ENCODE peak calls at places on chromosome 7, in four cellular contexts. X is IMR-90, Z is mesenchymal stem cell, M is H1. R is an unnamed sample.

GRCh38 chr7:116777613-116778380 is 84.6 kb upstream of the CAPZA2 start:
- DNase-seq in X (peak), Z (no peak), M (no peak), R (no peak)

GRCh38 chr7:42237162-42237821 is at the start of gene GLI3:
- DNase-seq in X (peak), Z (peak), M (peak), R (peak)

GRCh38 chr7:85178531-85179298 is 8.1 kb downstream of the SEMA3D start:
- DNase-seq in X (no peak), Z (no peak), M (no peak), R (no peak)

GRCh38 chr7:49398730-49399129 is 374.7 kb upstream of the VWC2 start:
- DNase-seq in X (no peak), Z (no peak), M (no peak), R (no peak)

GRCh38 chr7:157013602-157014549 is 3.4 kb upstream of the MNX1 start:
- DNase-seq in X (no peak), Z (no peak), M (peak), R (peak)

GRCh38 chr7:43612128-43612527 is 29.2 kb downstream of the STK17A start:
- DNase-seq in X (peak), Z (peak), M (no peak), R (no peak)

GRCh38 chr7:80230327-80230726 is 95.7 kb downstream of the GNAI1 start:
- DNase-seq in X (peak), Z (peak), M (no peak), R (no peak)

GRCh38 chr7:101880536-101881443 is 63.4 kb downstream of the CUX1 start:
- DNase-seq in X (peak), Z (peak), M (no peak), R (no peak)

GRCh38 chr7:81608748-81609382 is 161.0 kb downstream of the HGF start:
- DNase-seq in X (peak), Z (no peak), M (no peak), R (no peak)

GRCh38 chr7:36602975-36603887 is 121.1 kb downstream of the AOAH start:
- DNase-seq in X (no peak), Z (no peak), M (no peak), R (no peak)

GRCh38 chr7:135842446-135843175 is 94.0 kb upstream of the FAM180A start:
- DNase-seq in X (no peak), Z (peak), M (no peak), R (no peak)

GRCh38 chr7:20484366-20484765 is 131.1 kb upstream of the ABCB5 start:
- DNase-seq in X (no peak), Z (no peak), M (no peak), R (no peak)

GRCh38 chr7:24821045-24821853 is 64.0 kb upstream of the GSDME start:
- DNase-seq in X (peak), Z (peak), M (no peak), R (no peak)

GRCh38 chr7:65800890-65801341 is 72.0 kb upstream of the VKORC1L1 start:
- DNase-seq in X (no peak), Z (no peak), M (no peak), R (no peak)

GRCh38 chr7:22934473-22935065 is 79.4 kb downstream of the HYCC1 start:
- DNase-seq in X (peak), Z (peak), M (no peak), R (no peak)

DNA sequence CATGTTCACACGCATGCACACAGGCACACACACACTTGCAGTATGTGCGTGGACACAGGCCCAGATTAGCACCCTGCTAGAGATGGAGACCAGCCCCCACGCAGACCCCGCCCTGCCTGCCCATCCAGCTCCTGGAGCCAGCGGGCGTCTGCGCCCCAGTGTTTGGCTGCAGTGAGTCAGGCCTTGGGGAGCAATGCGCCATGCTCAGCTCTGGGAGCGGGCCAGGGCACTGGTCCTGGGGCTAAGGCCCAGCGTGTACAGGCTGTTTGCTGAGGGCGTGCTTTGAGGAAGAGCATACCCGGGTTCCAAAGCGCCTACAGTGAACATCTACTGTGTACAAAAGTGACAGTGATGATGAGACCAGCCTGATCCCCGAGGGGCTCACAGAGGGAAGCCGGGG is 16.0 kb upstream of the ELFN1 start:
- DNase-seq in X (no peak), Z (no peak), M (no peak), R (no peak)
- H3K23ac ChIP-seq in X (no peak), Z (no peak), M (no peak), R (no peak)

GRCh38 chr7:29120955-29121354 is 25.4 kb downstream of the CPVL start:
- DNase-seq in X (no peak), Z (no peak), M (no peak), R (no peak)

GRCh38 chr7:29122081-29122480 is 24.3 kb downstream of the CPVL start:
- DNase-seq in X (no peak), Z (no peak), M (no peak), R (no peak)

GRCh38 chr7:29122750-29123149 is 23.6 kb downstream of the CPVL start:
- DNase-seq in X (no peak), Z (no peak), M (no peak), R (no peak)

GRCh38 chr7:29126804-29127203 is 19.5 kb downstream of the CPVL start:
- DNase-seq in X (no peak), Z (no peak), M (no peak), R (no peak)

DNA sequence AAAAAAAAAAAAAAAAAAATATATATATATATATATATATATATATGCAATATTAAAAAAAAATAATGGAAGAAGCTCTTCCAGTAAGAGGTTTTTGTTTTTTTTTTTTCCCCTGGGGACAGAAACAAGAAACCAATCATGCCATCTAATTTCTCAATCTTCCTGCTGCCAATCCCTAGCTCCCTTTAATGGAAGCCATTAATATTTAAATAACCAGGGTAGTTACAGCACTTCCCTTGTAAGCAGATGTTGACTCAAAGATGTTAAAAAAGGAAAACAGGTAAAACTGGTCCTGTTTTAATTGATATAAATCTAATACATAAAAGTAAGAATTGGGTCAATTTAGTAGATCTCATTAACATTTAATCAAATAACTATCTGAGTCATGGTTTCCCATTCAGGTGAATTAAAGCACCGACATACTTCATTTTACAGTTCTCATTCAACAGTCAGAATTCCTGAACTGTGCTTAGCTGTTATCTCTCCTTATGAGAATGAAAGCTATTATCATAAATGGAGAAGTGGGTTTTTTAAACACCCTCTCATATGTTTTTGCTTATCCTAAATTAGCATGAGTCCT is 22.6 kb downstream of the CPVL start:
- DNase-seq in X (no peak), Z (no peak), M (no peak), R (no peak)
- H3K23ac ChIP-seq in X (no peak), Z (no peak), M (no peak), R (no peak)

GRCh38 chr7:69968969-69969368 is 370.7 kb downstream of the AUTS2 start:
- DNase-seq in X (no peak), Z (no peak), M (no peak), R (no peak)
- H3K23ac ChIP-seq in X (no peak), Z (no peak), M (no peak), R (no peak)

DNA sequence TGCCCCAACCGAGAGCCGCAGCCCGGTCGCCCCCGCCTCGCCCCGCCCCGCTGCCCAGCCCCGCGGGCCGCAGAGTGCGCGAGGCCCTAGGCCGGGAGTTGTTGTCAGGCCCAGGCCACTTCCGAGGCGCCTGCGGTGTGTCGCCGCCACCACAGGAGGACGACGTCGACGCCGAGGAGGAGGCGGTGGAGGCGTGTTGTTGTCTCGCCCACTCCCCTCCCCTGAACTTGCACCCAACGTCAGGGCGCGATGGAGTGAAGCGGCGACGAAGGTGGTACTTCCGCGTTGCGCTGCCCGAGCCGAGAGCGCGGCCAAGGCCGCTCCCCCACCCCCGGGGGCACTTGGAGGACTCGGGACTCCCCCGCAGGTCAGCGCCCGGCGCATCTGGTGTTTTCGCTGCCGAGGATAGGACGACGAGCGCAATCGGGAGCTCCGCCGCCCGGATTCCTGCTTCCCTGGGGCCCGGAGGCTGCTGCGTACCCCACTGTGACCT is at the start of gene CDK13:
- DNase-seq in X (peak), Z (peak), M (no peak), R (peak)
- H3K23ac ChIP-seq in X (peak), Z (peak), M (no peak), R (peak)

DNA sequence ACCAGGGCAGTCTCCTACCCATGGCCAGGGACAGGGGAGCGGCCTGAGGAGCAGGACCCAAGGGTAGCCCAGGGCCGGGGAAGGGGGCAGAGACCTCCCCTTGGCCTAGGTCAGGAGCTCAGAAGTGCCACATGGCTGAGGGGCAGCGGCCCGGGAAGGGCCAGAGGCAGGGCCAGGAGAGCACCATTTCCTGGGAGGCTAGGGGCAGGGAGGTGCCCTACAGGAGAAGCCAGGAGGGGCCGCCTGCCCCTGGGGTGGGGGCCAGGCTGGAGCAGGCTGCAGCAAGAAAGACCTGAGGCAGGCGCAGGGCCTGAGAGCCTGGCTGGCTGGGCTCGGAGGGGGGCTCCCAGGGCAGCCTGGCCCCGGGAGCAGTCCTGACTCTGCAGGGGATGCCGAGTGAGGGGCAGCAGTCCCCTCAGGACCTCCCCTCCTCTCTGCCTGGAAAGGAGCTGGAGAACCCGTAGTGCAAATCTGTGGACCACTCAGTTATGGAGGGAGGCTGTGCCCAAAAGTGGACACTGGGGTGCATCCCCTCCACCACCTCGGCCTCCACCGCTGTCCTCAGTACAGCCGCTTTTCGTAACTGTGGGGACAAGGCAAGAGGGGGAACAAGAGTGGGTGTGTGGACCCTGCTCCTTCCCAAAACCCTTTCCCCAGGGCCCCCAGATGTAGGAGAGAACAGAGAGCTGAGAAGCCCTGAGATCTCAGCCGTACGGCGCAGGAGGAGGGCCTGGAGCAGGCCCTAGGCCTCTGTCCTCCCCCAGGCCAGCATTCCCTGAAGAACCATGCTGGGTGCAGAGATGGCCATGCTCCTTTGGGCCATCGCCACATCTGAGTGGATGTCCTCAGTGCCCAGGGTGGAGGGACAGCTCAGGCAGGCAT is 17.1 kb downstream of the IMPDH1 start:
- DNase-seq in X (no peak), Z (no peak), M (no peak), R (no peak)
- H3K23ac ChIP-seq in X (no peak), Z (no peak), M (no peak), R (no peak)